ENCODE peak calls at places on chromosomes 4 and X, in seven cellular contexts. I is stimulated activated CD4-positive, alpha-beta T cell treated with anti-CD3 and anti-CD28 coated beads, Interleukin-12 subunit alpha, Interleukin-12 subunit beta, amount 100 ng/mL, for 48 hours; J is hippocampal formation; V is T follicular helper cell; P is RPMI7951; S is GM13976; Q is choroid plexus epithelial cell. R is an unnamed sample.

GRCh38 chrX:18683027-18683426 is 11.1 kb upstream of the RS1 start:
- DNase-seq in I (no peak), J (no peak), V (no peak), P (no peak), S (no peak), Q (no peak), R (no peak)

GRCh38 chr4:55103224-55103623 is 22.2 kb downstream of the KDR start:
- DNase-seq in I (no peak), J (no peak), V (no peak), P (no peak), S (no peak), Q (no peak), R (no peak)

GRCh38 chr4:56477192-56477706 is 9.8 kb downstream of the SRP72 start:
- DNase-seq in I (no peak), J (no peak), V (no peak), P (no peak), S (no peak), Q (no peak), R (no peak)

GRCh38 chr4:5707366-5708133 is 809 bp downstream of the EVC2 start:
- DNase-seq in I (no peak), J (no peak), V (no peak), P (no peak), S (no peak), Q (peak; percentile 23), R (no peak)

GRCh38 chr4:123616970-123617392 is 220.4 kb downstream of the SPRY1 start:
- DNase-seq in I (no peak), J (peak; percentile 70), V (peak; percentile 66), P (peak; percentile 84), S (no peak), Q (peak; percentile 81), R (no peak)

GRCh38 chr4:46994007-46994405 is 625 bp upstream of the GABRA4 start:
- DNase-seq in I (no peak), J (no peak), V (no peak), P (no peak), S (peak; percentile 34), Q (peak; percentile 3), R (no peak)

GRCh38 chr4:110108960-110109359 is 89.5 kb downstream of the ELOVL6 start:
- DNase-seq in I (no peak), J (no peak), V (no peak), P (no peak), S (no peak), Q (no peak), R (no peak)

GRCh38 chr4:109486007-109486406 is 52.4 kb downstream of the SEC24B start:
- DNase-seq in I (no peak), J (no peak), V (no peak), P (no peak), S (no peak), Q (no peak), R (no peak)

GRCh38 chr4:148735432-148736155 is 293.4 kb upstream of the NR3C2 start:
- DNase-seq in I (peak; percentile 4), J (no peak), V (no peak), P (no peak), S (peak; percentile 9), Q (no peak), R (no peak)

GRCh38 chr4:52903273-52903672 is 41.2 kb downstream of the RASL11B start:
- DNase-seq in I (no peak), J (no peak), V (no peak), P (no peak), S (no peak), Q (no peak), R (no peak)

GRCh38 chr4:183171484-183172267 is 72.6 kb downstream of the WWC2 start:
- DNase-seq in I (no peak), J (no peak), V (no peak), P (no peak), S (no peak), Q (no peak), R (no peak)

GRCh38 chr4:98181815-98182214 is 38.5 kb upstream of the STPG2 start:
- DNase-seq in I (no peak), J (no peak), V (no peak), P (no peak), S (no peak), Q (peak; percentile 54), R (no peak)

GRCh38 chrX:31593353-31593752 is 521.5 kb upstream of the FTHL17 start:
- DNase-seq in I (no peak), J (no peak), V (no peak), P (no peak), S (no peak), Q (peak; percentile 37), R (no peak)

GRCh38 chr4:17535242-17535641 is 20.3 kb downstream of the CLRN2 start:
- DNase-seq in I (no peak), J (no peak), V (no peak), P (no peak), S (no peak), Q (no peak), R (no peak)